ENCODE peak calls at places on chromosomes 3 and 15, in six cellular contexts. One of them, this sample, is unnamed.

GRCh38 chr15:40917585-40917984 is 11.6 kb upstream of the DLL4 start:
- DNase-seq in activated CD8-positive, alpha-beta memory T cell treated with anti-CD3 and anti-CD28 coated beads, Interleukin-2, amount 50 U/mL, for 4 hours: no peak
- DNase-seq in stimulated activated CD8-positive, alpha-beta memory T cell treated with anti-CD3 and anti-CD28 coated beads, Interleukin-7, amount 100 ng/mL, for 4 hours: no peak
- DNase-seq in endothelial cell: no peak
- DNase-seq in ACHN: no peak
- DNase-seq in activated T-cell treated with anti-CD3 and anti-CD28 coated beads, Interleukin-2, amount 50 U/mL, for 72 hours: no peak
- DNase-seq in this sample: no peak

GRCh38 chr3:130905551-130905950 is 11.7 kb downstream of the ATP2C1 start:
- DNase-seq in endothelial cell: no peak
- DNase-seq in ACHN: no peak
- DNase-seq in activated T-cell treated with anti-CD3 and anti-CD28 coated beads, Interleukin-2, amount 50 U/mL, for 72 hours: no peak
- DNase-seq in stimulated activated CD8-positive, alpha-beta memory T cell treated with anti-CD3 and anti-CD28 coated beads, Interleukin-7, amount 100 ng/mL, for 4 hours: no peak
- DNase-seq in activated CD8-positive, alpha-beta memory T cell treated with anti-CD3 and anti-CD28 coated beads, Interleukin-2, amount 50 U/mL, for 4 hours: no peak
- DNase-seq in this sample: no peak

GRCh38 chr3:183108002-183108449 is 8.7 kb upstream of the MCCC1 start:
- DNase-seq in activated CD8-positive, alpha-beta memory T cell treated with anti-CD3 and anti-CD28 coated beads, Interleukin-2, amount 50 U/mL, for 4 hours: no peak
- DNase-seq in stimulated activated CD8-positive, alpha-beta memory T cell treated with anti-CD3 and anti-CD28 coated beads, Interleukin-7, amount 100 ng/mL, for 4 hours: no peak
- DNase-seq in ACHN: no peak
- DNase-seq in activated T-cell treated with anti-CD3 and anti-CD28 coated beads, Interleukin-2, amount 50 U/mL, for 72 hours: no peak
- DNase-seq in endothelial cell: no peak
- DNase-seq in this sample: no peak

GRCh38 chr3:136247855-136248254 is 2.3 kb upstream of the PCCB start:
- DNase-seq in activated T-cell treated with anti-CD3 and anti-CD28 coated beads, Interleukin-2, amount 50 U/mL, for 72 hours: no peak
- DNase-seq in stimulated activated CD8-positive, alpha-beta memory T cell treated with anti-CD3 and anti-CD28 coated beads, Interleukin-7, amount 100 ng/mL, for 4 hours: no peak
- DNase-seq in ACHN: no peak
- DNase-seq in activated CD8-positive, alpha-beta memory T cell treated with anti-CD3 and anti-CD28 coated beads, Interleukin-2, amount 50 U/mL, for 4 hours: no peak
- DNase-seq in endothelial cell: no peak
- DNase-seq in this sample: no peak

GRCh38 chr3:183502782-183503181 is 52.7 kb downstream of the KLHL6 start:
- DNase-seq in activated T-cell treated with anti-CD3 and anti-CD28 coated beads, Interleukin-2, amount 50 U/mL, for 72 hours: no peak
- DNase-seq in stimulated activated CD8-positive, alpha-beta memory T cell treated with anti-CD3 and anti-CD28 coated beads, Interleukin-7, amount 100 ng/mL, for 4 hours: no peak
- DNase-seq in activated CD8-positive, alpha-beta memory T cell treated with anti-CD3 and anti-CD28 coated beads, Interleukin-2, amount 50 U/mL, for 4 hours: no peak
- DNase-seq in endothelial cell: no peak
- DNase-seq in ACHN: peak; percentile 24
- DNase-seq in this sample: no peak

GRCh38 chr3:18302517-18302916 is 122.6 kb downstream of the SATB1 start:
- DNase-seq in activated T-cell treated with anti-CD3 and anti-CD28 coated beads, Interleukin-2, amount 50 U/mL, for 72 hours: no peak
- DNase-seq in ACHN: no peak
- DNase-seq in activated CD8-positive, alpha-beta memory T cell treated with anti-CD3 and anti-CD28 coated beads, Interleukin-2, amount 50 U/mL, for 4 hours: no peak
- DNase-seq in stimulated activated CD8-positive, alpha-beta memory T cell treated with anti-CD3 and anti-CD28 coated beads, Interleukin-7, amount 100 ng/mL, for 4 hours: no peak
- DNase-seq in endothelial cell: no peak
- DNase-seq in this sample: no peak

GRCh38 chr15:86062646-86063193 is 17.0 kb upstream of the AGBL1 start:
- DNase-seq in activated T-cell treated with anti-CD3 and anti-CD28 coated beads, Interleukin-2, amount 50 U/mL, for 72 hours: no peak
- DNase-seq in ACHN: no peak
- DNase-seq in activated CD8-positive, alpha-beta memory T cell treated with anti-CD3 and anti-CD28 coated beads, Interleukin-2, amount 50 U/mL, for 4 hours: no peak
- DNase-seq in stimulated activated CD8-positive, alpha-beta memory T cell treated with anti-CD3 and anti-CD28 coated beads, Interleukin-7, amount 100 ng/mL, for 4 hours: no peak
- DNase-seq in endothelial cell: no peak
- DNase-seq in this sample: no peak

GRCh38 chr3:175620532-175620931 is 761.4 kb downstream of the NAALADL2 start:
- DNase-seq in endothelial cell: no peak
- DNase-seq in stimulated activated CD8-positive, alpha-beta memory T cell treated with anti-CD3 and anti-CD28 coated beads, Interleukin-7, amount 100 ng/mL, for 4 hours: no peak
- DNase-seq in activated CD8-positive, alpha-beta memory T cell treated with anti-CD3 and anti-CD28 coated beads, Interleukin-2, amount 50 U/mL, for 4 hours: no peak
- DNase-seq in ACHN: no peak
- DNase-seq in activated T-cell treated with anti-CD3 and anti-CD28 coated beads, Interleukin-2, amount 50 U/mL, for 72 hours: no peak
- DNase-seq in this sample: no peak

GRCh38 chr3:115077501-115078250 is 69.4 kb downstream of the ZBTB20 start:
- DNase-seq in stimulated activated CD8-positive, alpha-beta memory T cell treated with anti-CD3 and anti-CD28 coated beads, Interleukin-7, amount 100 ng/mL, for 4 hours: no peak
- DNase-seq in activated CD8-positive, alpha-beta memory T cell treated with anti-CD3 and anti-CD28 coated beads, Interleukin-2, amount 50 U/mL, for 4 hours: no peak
- DNase-seq in endothelial cell: no peak
- DNase-seq in activated T-cell treated with anti-CD3 and anti-CD28 coated beads, Interleukin-2, amount 50 U/mL, for 72 hours: no peak
- DNase-seq in ACHN: no peak
- DNase-seq in this sample: no peak

GRCh38 chr15:39788800-39789565 is 6.3 kb upstream of the FSIP1 start:
- DNase-seq in endothelial cell: no peak
- DNase-seq in activated T-cell treated with anti-CD3 and anti-CD28 coated beads, Interleukin-2, amount 50 U/mL, for 72 hours: no peak
- DNase-seq in ACHN: no peak
- DNase-seq in activated CD8-positive, alpha-beta memory T cell treated with anti-CD3 and anti-CD28 coated beads, Interleukin-2, amount 50 U/mL, for 4 hours: no peak
- DNase-seq in stimulated activated CD8-positive, alpha-beta memory T cell treated with anti-CD3 and anti-CD28 coated beads, Interleukin-7, amount 100 ng/mL, for 4 hours: no peak
- DNase-seq in this sample: no peak

GRCh38 chr15:40357723-40358491 is at the start of gene DISP2:
- DNase-seq in activated CD8-positive, alpha-beta memory T cell treated with anti-CD3 and anti-CD28 coated beads, Interleukin-2, amount 50 U/mL, for 4 hours: peak; percentile 86
- DNase-seq in stimulated activated CD8-positive, alpha-beta memory T cell treated with anti-CD3 and anti-CD28 coated beads, Interleukin-7, amount 100 ng/mL, for 4 hours: peak; percentile 81
- DNase-seq in ACHN: peak; percentile 81
- DNase-seq in activated T-cell treated with anti-CD3 and anti-CD28 coated beads, Interleukin-2, amount 50 U/mL, for 72 hours: peak; percentile 97
- DNase-seq in endothelial cell: peak; percentile 94
- DNase-seq in this sample: peak; percentile 100

GRCh38 chr3:39533226-39533625 is 65.7 kb downstream of the MOBP start:
- DNase-seq in activated T-cell treated with anti-CD3 and anti-CD28 coated beads, Interleukin-2, amount 50 U/mL, for 72 hours: no peak
- DNase-seq in ACHN: no peak
- DNase-seq in endothelial cell: no peak
- DNase-seq in stimulated activated CD8-positive, alpha-beta memory T cell treated with anti-CD3 and anti-CD28 coated beads, Interleukin-7, amount 100 ng/mL, for 4 hours: no peak
- DNase-seq in activated CD8-positive, alpha-beta memory T cell treated with anti-CD3 and anti-CD28 coated beads, Interleukin-2, amount 50 U/mL, for 4 hours: no peak
- DNase-seq in this sample: no peak

GRCh38 chr15:70293606-70294470 is 196.1 kb upstream of the TLE3 start:
- DNase-seq in endothelial cell: no peak
- DNase-seq in activated T-cell treated with anti-CD3 and anti-CD28 coated beads, Interleukin-2, amount 50 U/mL, for 72 hours: no peak
- DNase-seq in activated CD8-positive, alpha-beta memory T cell treated with anti-CD3 and anti-CD28 coated beads, Interleukin-2, amount 50 U/mL, for 4 hours: no peak
- DNase-seq in ACHN: no peak
- DNase-seq in stimulated activated CD8-positive, alpha-beta memory T cell treated with anti-CD3 and anti-CD28 coated beads, Interleukin-7, amount 100 ng/mL, for 4 hours: no peak
- DNase-seq in this sample: no peak

GRCh38 chr3:87694678-87695077 is 364.1 kb downstream of the CGGBP1 start:
- DNase-seq in activated T-cell treated with anti-CD3 and anti-CD28 coated beads, Interleukin-2, amount 50 U/mL, for 72 hours: no peak
- DNase-seq in activated CD8-positive, alpha-beta memory T cell treated with anti-CD3 and anti-CD28 coated beads, Interleukin-2, amount 50 U/mL, for 4 hours: no peak
- DNase-seq in endothelial cell: no peak
- DNase-seq in ACHN: no peak
- DNase-seq in stimulated activated CD8-positive, alpha-beta memory T cell treated with anti-CD3 and anti-CD28 coated beads, Interleukin-7, amount 100 ng/mL, for 4 hours: no peak
- DNase-seq in this sample: no peak

GRCh38 chr15:63338170-63338569 is 43.5 kb downstream of the CA12 start:
- DNase-seq in stimulated activated CD8-positive, alpha-beta memory T cell treated with anti-CD3 and anti-CD28 coated beads, Interleukin-7, amount 100 ng/mL, for 4 hours: no peak
- DNase-seq in activated T-cell treated with anti-CD3 and anti-CD28 coated beads, Interleukin-2, amount 50 U/mL, for 72 hours: no peak
- DNase-seq in activated CD8-positive, alpha-beta memory T cell treated with anti-CD3 and anti-CD28 coated beads, Interleukin-2, amount 50 U/mL, for 4 hours: no peak
- DNase-seq in ACHN: peak; percentile 58
- DNase-seq in endothelial cell: no peak
- DNase-seq in this sample: no peak

GRCh38 chr15:89680282-89680873 is 1.2 kb upstream of the PLIN1 start:
- DNase-seq in endothelial cell: no peak
- DNase-seq in ACHN: no peak
- DNase-seq in activated T-cell treated with anti-CD3 and anti-CD28 coated beads, Interleukin-2, amount 50 U/mL, for 72 hours: no peak
- DNase-seq in stimulated activated CD8-positive, alpha-beta memory T cell treated with anti-CD3 and anti-CD28 coated beads, Interleukin-7, amount 100 ng/mL, for 4 hours: no peak
- DNase-seq in activated CD8-positive, alpha-beta memory T cell treated with anti-CD3 and anti-CD28 coated beads, Interleukin-2, amount 50 U/mL, for 4 hours: no peak
- DNase-seq in this sample: no peak

GRCh38 chr3:13771496-13771895 is 108.4 kb downstream of the WNT7A start:
- DNase-seq in stimulated activated CD8-positive, alpha-beta memory T cell treated with anti-CD3 and anti-CD28 coated beads, Interleukin-7, amount 100 ng/mL, for 4 hours: no peak
- DNase-seq in activated T-cell treated with anti-CD3 and anti-CD28 coated beads, Interleukin-2, amount 50 U/mL, for 72 hours: no peak
- DNase-seq in endothelial cell: no peak
- DNase-seq in ACHN: no peak
- DNase-seq in activated CD8-positive, alpha-beta memory T cell treated with anti-CD3 and anti-CD28 coated beads, Interleukin-2, amount 50 U/mL, for 4 hours: no peak
- DNase-seq in this sample: no peak

GRCh38 chr3:53003320-53003719 is 42.6 kb downstream of the SFMBT1 start:
- DNase-seq in activated CD8-positive, alpha-beta memory T cell treated with anti-CD3 and anti-CD28 coated beads, Interleukin-2, amount 50 U/mL, for 4 hours: no peak
- DNase-seq in ACHN: no peak
- DNase-seq in activated T-cell treated with anti-CD3 and anti-CD28 coated beads, Interleukin-2, amount 50 U/mL, for 72 hours: no peak
- DNase-seq in endothelial cell: no peak
- DNase-seq in stimulated activated CD8-positive, alpha-beta memory T cell treated with anti-CD3 and anti-CD28 coated beads, Interleukin-7, amount 100 ng/mL, for 4 hours: no peak
- DNase-seq in this sample: no peak

GRCh38 chr3:71258116-71258515 is 325.4 kb downstream of the FOXP1 start:
- DNase-seq in stimulated activated CD8-positive, alpha-beta memory T cell treated with anti-CD3 and anti-CD28 coated beads, Interleukin-7, amount 100 ng/mL, for 4 hours: no peak
- DNase-seq in endothelial cell: no peak
- DNase-seq in activated CD8-positive, alpha-beta memory T cell treated with anti-CD3 and anti-CD28 coated beads, Interleukin-2, amount 50 U/mL, for 4 hours: no peak
- DNase-seq in activated T-cell treated with anti-CD3 and anti-CD28 coated beads, Interleukin-2, amount 50 U/mL, for 72 hours: no peak
- DNase-seq in ACHN: peak; percentile 11
- DNase-seq in this sample: no peak

GRCh38 chr3:53534996-53535395 is 40.6 kb downstream of the CACNA1D start:
- DNase-seq in activated CD8-positive, alpha-beta memory T cell treated with anti-CD3 and anti-CD28 coated beads, Interleukin-2, amount 50 U/mL, for 4 hours: no peak
- DNase-seq in ACHN: no peak
- DNase-seq in activated T-cell treated with anti-CD3 and anti-CD28 coated beads, Interleukin-2, amount 50 U/mL, for 72 hours: no peak
- DNase-seq in stimulated activated CD8-positive, alpha-beta memory T cell treated with anti-CD3 and anti-CD28 coated beads, Interleukin-7, amount 100 ng/mL, for 4 hours: no peak
- DNase-seq in endothelial cell: no peak
- DNase-seq in this sample: no peak

GRCh38 chr3:71447803-71448202 is 135.7 kb downstream of the FOXP1 start:
- DNase-seq in ACHN: no peak
- DNase-seq in activated T-cell treated with anti-CD3 and anti-CD28 coated beads, Interleukin-2, amount 50 U/mL, for 72 hours: no peak
- DNase-seq in endothelial cell: no peak
- DNase-seq in stimulated activated CD8-positive, alpha-beta memory T cell treated with anti-CD3 and anti-CD28 coated beads, Interleukin-7, amount 100 ng/mL, for 4 hours: no peak
- DNase-seq in activated CD8-positive, alpha-beta memory T cell treated with anti-CD3 and anti-CD28 coated beads, Interleukin-2, amount 50 U/mL, for 4 hours: no peak
- DNase-seq in this sample: no peak

GRCh38 chr3:42557849-42558248 is 23.9 kb downstream of the SEC22C start:
- DNase-seq in endothelial cell: no peak
- DNase-seq in activated T-cell treated with anti-CD3 and anti-CD28 coated beads, Interleukin-2, amount 50 U/mL, for 72 hours: no peak
- DNase-seq in activated CD8-positive, alpha-beta memory T cell treated with anti-CD3 and anti-CD28 coated beads, Interleukin-2, amount 50 U/mL, for 4 hours: no peak
- DNase-seq in stimulated activated CD8-positive, alpha-beta memory T cell treated with anti-CD3 and anti-CD28 coated beads, Interleukin-7, amount 100 ng/mL, for 4 hours: no peak
- DNase-seq in ACHN: no peak
- DNase-seq in this sample: no peak

GRCh38 chr3:15820911-15821310 is 23.1 kb upstream of the ANKRD28 start:
- DNase-seq in activated CD8-positive, alpha-beta memory T cell treated with anti-CD3 and anti-CD28 coated beads, Interleukin-2, amount 50 U/mL, for 4 hours: no peak
- DNase-seq in ACHN: no peak
- DNase-seq in endothelial cell: no peak
- DNase-seq in stimulated activated CD8-positive, alpha-beta memory T cell treated with anti-CD3 and anti-CD28 coated beads, Interleukin-7, amount 100 ng/mL, for 4 hours: no peak
- DNase-seq in activated T-cell treated with anti-CD3 and anti-CD28 coated beads, Interleukin-2, amount 50 U/mL, for 72 hours: no peak
- DNase-seq in this sample: no peak

GRCh38 chr3:43958005-43958770 is 267.4 kb downstream of the ABHD5 start:
- DNase-seq in endothelial cell: no peak
- DNase-seq in ACHN: no peak
- DNase-seq in activated T-cell treated with anti-CD3 and anti-CD28 coated beads, Interleukin-2, amount 50 U/mL, for 72 hours: no peak
- DNase-seq in activated CD8-positive, alpha-beta memory T cell treated with anti-CD3 and anti-CD28 coated beads, Interleukin-2, amount 50 U/mL, for 4 hours: no peak
- DNase-seq in stimulated activated CD8-positive, alpha-beta memory T cell treated with anti-CD3 and anti-CD28 coated beads, Interleukin-7, amount 100 ng/mL, for 4 hours: no peak
- DNase-seq in this sample: no peak

GRCh38 chr3:141920701-141921100 is 44.3 kb downstream of the ATP1B3 start:
- DNase-seq in endothelial cell: no peak
- DNase-seq in activated CD8-positive, alpha-beta memory T cell treated with anti-CD3 and anti-CD28 coated beads, Interleukin-2, amount 50 U/mL, for 4 hours: no peak
- DNase-seq in ACHN: no peak
- DNase-seq in activated T-cell treated with anti-CD3 and anti-CD28 coated beads, Interleukin-2, amount 50 U/mL, for 72 hours: no peak
- DNase-seq in stimulated activated CD8-positive, alpha-beta memory T cell treated with anti-CD3 and anti-CD28 coated beads, Interleukin-7, amount 100 ng/mL, for 4 hours: no peak
- DNase-seq in this sample: no peak

This sample was measured in GM13976.